ENCODE peak calls at places on chromosomes 3 and 15, in nine cellular contexts. One of them, this sample, is unnamed.
A peak's percentile ranks its signal among the peaks of the same experiment; 100 is the strongest.

GRCh38 chr3:57127849-57128566 is 37.1 kb downstream of the IL17RD start:
- DNase-seq in stimulated activated CD4-positive, alpha-beta T cell treated with anti-CD3 and anti-CD28 coated beads, Interleukin-1b, Interleukin-23, amount 100 ng/mL, for 24 hours: no peak
- DNase-seq in HFF-Myc: peak; percentile 94
- DNase-seq in stimulated activated naive B cell treated with anti-CD40 and anti-IgM and Interleukin-4, amounts not matched to agents 10 μg/mL and 1 μg/mL and 100 μg/mL, for 72 hours: no peak
- DNase-seq in astrocyte of the cerebellum: peak; percentile 87
- DNase-seq in K562: no peak
- DNase-seq in GM23248: peak; percentile 87
- DNase-seq in C1 segment of cervical spinal cord: no peak
- DNase-seq in glutamatergic neuron: no peak
- DNase-seq in this sample: no peak

GRCh38 chr15:74140445-74140761 is 10.0 kb downstream of the ISLR2 start:
- DNase-seq in stimulated activated CD4-positive, alpha-beta T cell treated with anti-CD3 and anti-CD28 coated beads, Interleukin-1b, Interleukin-23, amount 100 ng/mL, for 24 hours: no peak
- DNase-seq in HFF-Myc: no peak
- DNase-seq in stimulated activated naive B cell treated with anti-CD40 and anti-IgM and Interleukin-4, amounts not matched to agents 10 μg/mL and 1 μg/mL and 100 μg/mL, for 72 hours: no peak
- DNase-seq in astrocyte of the cerebellum: no peak
- DNase-seq in K562: no peak
- DNase-seq in GM23248: no peak
- DNase-seq in C1 segment of cervical spinal cord: no peak
- DNase-seq in glutamatergic neuron: no peak
- DNase-seq in this sample: no peak

GRCh38 chr3:16632395-16632794 is 27.2 kb upstream of the DAZL start:
- DNase-seq in stimulated activated CD4-positive, alpha-beta T cell treated with anti-CD3 and anti-CD28 coated beads, Interleukin-1b, Interleukin-23, amount 100 ng/mL, for 24 hours: no peak
- DNase-seq in HFF-Myc: no peak
- DNase-seq in stimulated activated naive B cell treated with anti-CD40 and anti-IgM and Interleukin-4, amounts not matched to agents 10 μg/mL and 1 μg/mL and 100 μg/mL, for 72 hours: no peak
- DNase-seq in astrocyte of the cerebellum: no peak
- DNase-seq in K562: no peak
- DNase-seq in GM23248: no peak
- DNase-seq in C1 segment of cervical spinal cord: no peak
- DNase-seq in glutamatergic neuron: no peak
- DNase-seq in this sample: no peak

GRCh38 chr3:38027466-38028465 is 1.7 kb downstream of the PLCD1 start:
- DNase-seq in stimulated activated CD4-positive, alpha-beta T cell treated with anti-CD3 and anti-CD28 coated beads, Interleukin-1b, Interleukin-23, amount 100 ng/mL, for 24 hours: no peak
- DNase-seq in HFF-Myc: no peak
- DNase-seq in stimulated activated naive B cell treated with anti-CD40 and anti-IgM and Interleukin-4, amounts not matched to agents 10 μg/mL and 1 μg/mL and 100 μg/mL, for 72 hours: no peak
- DNase-seq in astrocyte of the cerebellum: no peak
- DNase-seq in K562: no peak
- DNase-seq in GM23248: no peak
- DNase-seq in C1 segment of cervical spinal cord: no peak
- DNase-seq in glutamatergic neuron: no peak
- DNase-seq in this sample: no peak

GRCh38 chr15:91857772-91858171 is 4.3 kb downstream of the SLCO3A1 start:
- DNase-seq in stimulated activated CD4-positive, alpha-beta T cell treated with anti-CD3 and anti-CD28 coated beads, Interleukin-1b, Interleukin-23, amount 100 ng/mL, for 24 hours: no peak
- DNase-seq in HFF-Myc: no peak
- DNase-seq in stimulated activated naive B cell treated with anti-CD40 and anti-IgM and Interleukin-4, amounts not matched to agents 10 μg/mL and 1 μg/mL and 100 μg/mL, for 72 hours: no peak
- DNase-seq in astrocyte of the cerebellum: no peak
- DNase-seq in K562: no peak
- DNase-seq in GM23248: no peak
- DNase-seq in C1 segment of cervical spinal cord: no peak
- DNase-seq in glutamatergic neuron: no peak
- DNase-seq in this sample: no peak

GRCh38 chr3:166785851-166786250 is 594.2 kb downstream of the ZBBX start:
- DNase-seq in stimulated activated CD4-positive, alpha-beta T cell treated with anti-CD3 and anti-CD28 coated beads, Interleukin-1b, Interleukin-23, amount 100 ng/mL, for 24 hours: no peak
- DNase-seq in HFF-Myc: no peak
- DNase-seq in stimulated activated naive B cell treated with anti-CD40 and anti-IgM and Interleukin-4, amounts not matched to agents 10 μg/mL and 1 μg/mL and 100 μg/mL, for 72 hours: no peak
- DNase-seq in astrocyte of the cerebellum: no peak
- DNase-seq in K562: no peak
- DNase-seq in GM23248: no peak
- DNase-seq in C1 segment of cervical spinal cord: no peak
- DNase-seq in glutamatergic neuron: no peak
- DNase-seq in this sample: no peak

GRCh38 chr3:24830230-24831152 is 335.8 kb upstream of the THRB start:
- DNase-seq in stimulated activated CD4-positive, alpha-beta T cell treated with anti-CD3 and anti-CD28 coated beads, Interleukin-1b, Interleukin-23, amount 100 ng/mL, for 24 hours: no peak
- DNase-seq in HFF-Myc: no peak
- DNase-seq in stimulated activated naive B cell treated with anti-CD40 and anti-IgM and Interleukin-4, amounts not matched to agents 10 μg/mL and 1 μg/mL and 100 μg/mL, for 72 hours: no peak
- DNase-seq in astrocyte of the cerebellum: no peak
- DNase-seq in K562: no peak
- DNase-seq in GM23248: peak; percentile 2
- DNase-seq in C1 segment of cervical spinal cord: no peak
- DNase-seq in glutamatergic neuron: peak; percentile 59
- DNase-seq in this sample: no peak

GRCh38 chr3:138476526-138476925 is 42.1 kb downstream of the ESYT3 start:
- DNase-seq in stimulated activated CD4-positive, alpha-beta T cell treated with anti-CD3 and anti-CD28 coated beads, Interleukin-1b, Interleukin-23, amount 100 ng/mL, for 24 hours: no peak
- DNase-seq in HFF-Myc: no peak
- DNase-seq in stimulated activated naive B cell treated with anti-CD40 and anti-IgM and Interleukin-4, amounts not matched to agents 10 μg/mL and 1 μg/mL and 100 μg/mL, for 72 hours: no peak
- DNase-seq in astrocyte of the cerebellum: no peak
- DNase-seq in K562: no peak
- DNase-seq in GM23248: no peak
- DNase-seq in C1 segment of cervical spinal cord: no peak
- DNase-seq in glutamatergic neuron: no peak
- DNase-seq in this sample: no peak

GRCh38 chr3:137925080-137925479 is 84.9 kb upstream of the CLDN18 start:
- DNase-seq in stimulated activated CD4-positive, alpha-beta T cell treated with anti-CD3 and anti-CD28 coated beads, Interleukin-1b, Interleukin-23, amount 100 ng/mL, for 24 hours: no peak
- DNase-seq in HFF-Myc: no peak
- DNase-seq in stimulated activated naive B cell treated with anti-CD40 and anti-IgM and Interleukin-4, amounts not matched to agents 10 μg/mL and 1 μg/mL and 100 μg/mL, for 72 hours: no peak
- DNase-seq in astrocyte of the cerebellum: no peak
- DNase-seq in K562: no peak
- DNase-seq in GM23248: no peak
- DNase-seq in C1 segment of cervical spinal cord: no peak
- DNase-seq in glutamatergic neuron: no peak
- DNase-seq in this sample: no peak

GRCh38 chr3:108861401-108861800 is 38.8 kb downstream of the TRAT1 start:
- DNase-seq in stimulated activated CD4-positive, alpha-beta T cell treated with anti-CD3 and anti-CD28 coated beads, Interleukin-1b, Interleukin-23, amount 100 ng/mL, for 24 hours: no peak
- DNase-seq in HFF-Myc: no peak
- DNase-seq in stimulated activated naive B cell treated with anti-CD40 and anti-IgM and Interleukin-4, amounts not matched to agents 10 μg/mL and 1 μg/mL and 100 μg/mL, for 72 hours: no peak
- DNase-seq in astrocyte of the cerebellum: no peak
- DNase-seq in K562: no peak
- DNase-seq in GM23248: no peak
- DNase-seq in C1 segment of cervical spinal cord: no peak
- DNase-seq in glutamatergic neuron: no peak
- DNase-seq in this sample: no peak

GRCh38 chr3:21912656-21913055 is 161.6 kb upstream of the ZNF385D start:
- DNase-seq in stimulated activated CD4-positive, alpha-beta T cell treated with anti-CD3 and anti-CD28 coated beads, Interleukin-1b, Interleukin-23, amount 100 ng/mL, for 24 hours: no peak
- DNase-seq in HFF-Myc: no peak
- DNase-seq in stimulated activated naive B cell treated with anti-CD40 and anti-IgM and Interleukin-4, amounts not matched to agents 10 μg/mL and 1 μg/mL and 100 μg/mL, for 72 hours: no peak
- DNase-seq in astrocyte of the cerebellum: no peak
- DNase-seq in K562: no peak
- DNase-seq in GM23248: no peak
- DNase-seq in C1 segment of cervical spinal cord: no peak
- DNase-seq in glutamatergic neuron: no peak
- DNase-seq in this sample: no peak

GRCh38 chr3:113747719-113748046 is 848 bp downstream of the ATP6V1A start:
- DNase-seq in stimulated activated CD4-positive, alpha-beta T cell treated with anti-CD3 and anti-CD28 coated beads, Interleukin-1b, Interleukin-23, amount 100 ng/mL, for 24 hours: peak; percentile 7
- DNase-seq in HFF-Myc: no peak
- DNase-seq in stimulated activated naive B cell treated with anti-CD40 and anti-IgM and Interleukin-4, amounts not matched to agents 10 μg/mL and 1 μg/mL and 100 μg/mL, for 72 hours: peak; percentile 6
- DNase-seq in astrocyte of the cerebellum: no peak
- DNase-seq in K562: no peak
- DNase-seq in GM23248: peak; percentile 49
- DNase-seq in C1 segment of cervical spinal cord: no peak
- DNase-seq in glutamatergic neuron: no peak
- DNase-seq in this sample: peak; percentile 6

GRCh38 chr3:136990826-136991225 is 33.0 kb downstream of the IL20RB start:
- DNase-seq in stimulated activated CD4-positive, alpha-beta T cell treated with anti-CD3 and anti-CD28 coated beads, Interleukin-1b, Interleukin-23, amount 100 ng/mL, for 24 hours: no peak
- DNase-seq in HFF-Myc: no peak
- DNase-seq in stimulated activated naive B cell treated with anti-CD40 and anti-IgM and Interleukin-4, amounts not matched to agents 10 μg/mL and 1 μg/mL and 100 μg/mL, for 72 hours: no peak
- DNase-seq in astrocyte of the cerebellum: no peak
- DNase-seq in K562: no peak
- DNase-seq in GM23248: no peak
- DNase-seq in C1 segment of cervical spinal cord: no peak
- DNase-seq in glutamatergic neuron: no peak
- DNase-seq in this sample: no peak

GRCh38 chr3:149352556-149352955 is 19.1 kb upstream of the TM4SF18 start:
- DNase-seq in stimulated activated CD4-positive, alpha-beta T cell treated with anti-CD3 and anti-CD28 coated beads, Interleukin-1b, Interleukin-23, amount 100 ng/mL, for 24 hours: no peak
- DNase-seq in HFF-Myc: no peak
- DNase-seq in stimulated activated naive B cell treated with anti-CD40 and anti-IgM and Interleukin-4, amounts not matched to agents 10 μg/mL and 1 μg/mL and 100 μg/mL, for 72 hours: peak; percentile 4
- DNase-seq in astrocyte of the cerebellum: no peak
- DNase-seq in K562: peak; percentile 62
- DNase-seq in GM23248: peak; percentile 79
- DNase-seq in C1 segment of cervical spinal cord: peak; percentile 18
- DNase-seq in glutamatergic neuron: peak; percentile 56
- DNase-seq in this sample: peak; percentile 77

GRCh38 chr3:99674086-99674789 is 35.8 kb downstream of the COL8A1 start:
- DNase-seq in stimulated activated CD4-positive, alpha-beta T cell treated with anti-CD3 and anti-CD28 coated beads, Interleukin-1b, Interleukin-23, amount 100 ng/mL, for 24 hours: no peak
- DNase-seq in HFF-Myc: no peak
- DNase-seq in stimulated activated naive B cell treated with anti-CD40 and anti-IgM and Interleukin-4, amounts not matched to agents 10 μg/mL and 1 μg/mL and 100 μg/mL, for 72 hours: no peak
- DNase-seq in astrocyte of the cerebellum: peak; percentile 80
- DNase-seq in K562: no peak
- DNase-seq in GM23248: peak; percentile 34
- DNase-seq in C1 segment of cervical spinal cord: no peak
- DNase-seq in glutamatergic neuron: no peak
- DNase-seq in this sample: no peak

GRCh38 chr3:72432271-72432670 is 416.0 kb downstream of the SHQ1 start:
- DNase-seq in stimulated activated CD4-positive, alpha-beta T cell treated with anti-CD3 and anti-CD28 coated beads, Interleukin-1b, Interleukin-23, amount 100 ng/mL, for 24 hours: no peak
- DNase-seq in HFF-Myc: no peak
- DNase-seq in stimulated activated naive B cell treated with anti-CD40 and anti-IgM and Interleukin-4, amounts not matched to agents 10 μg/mL and 1 μg/mL and 100 μg/mL, for 72 hours: no peak
- DNase-seq in astrocyte of the cerebellum: no peak
- DNase-seq in K562: no peak
- DNase-seq in GM23248: no peak
- DNase-seq in C1 segment of cervical spinal cord: no peak
- DNase-seq in glutamatergic neuron: no peak
- DNase-seq in this sample: no peak

GRCh38 chr3:14438929-14439328 is 36.5 kb downstream of the SLC6A6 start:
- DNase-seq in stimulated activated CD4-positive, alpha-beta T cell treated with anti-CD3 and anti-CD28 coated beads, Interleukin-1b, Interleukin-23, amount 100 ng/mL, for 24 hours: no peak
- DNase-seq in HFF-Myc: no peak
- DNase-seq in stimulated activated naive B cell treated with anti-CD40 and anti-IgM and Interleukin-4, amounts not matched to agents 10 μg/mL and 1 μg/mL and 100 μg/mL, for 72 hours: no peak
- DNase-seq in astrocyte of the cerebellum: no peak
- DNase-seq in K562: no peak
- DNase-seq in GM23248: no peak
- DNase-seq in C1 segment of cervical spinal cord: no peak
- DNase-seq in glutamatergic neuron: no peak
- DNase-seq in this sample: no peak

GRCh38 chr15:20348291-20348899 is 193.2 kb downstream of the GOLGA6L6 start:
- DNase-seq in stimulated activated CD4-positive, alpha-beta T cell treated with anti-CD3 and anti-CD28 coated beads, Interleukin-1b, Interleukin-23, amount 100 ng/mL, for 24 hours: no peak
- DNase-seq in HFF-Myc: no peak
- DNase-seq in stimulated activated naive B cell treated with anti-CD40 and anti-IgM and Interleukin-4, amounts not matched to agents 10 μg/mL and 1 μg/mL and 100 μg/mL, for 72 hours: no peak
- DNase-seq in astrocyte of the cerebellum: no peak
- DNase-seq in K562: no peak
- DNase-seq in GM23248: no peak
- DNase-seq in C1 segment of cervical spinal cord: no peak
- DNase-seq in glutamatergic neuron: no peak
- DNase-seq in this sample: no peak

GRCh38 chr3:115469649-115470048 is 153.7 kb upstream of the GAP43 start:
- DNase-seq in stimulated activated CD4-positive, alpha-beta T cell treated with anti-CD3 and anti-CD28 coated beads, Interleukin-1b, Interleukin-23, amount 100 ng/mL, for 24 hours: no peak
- DNase-seq in HFF-Myc: peak; percentile 27
- DNase-seq in stimulated activated naive B cell treated with anti-CD40 and anti-IgM and Interleukin-4, amounts not matched to agents 10 μg/mL and 1 μg/mL and 100 μg/mL, for 72 hours: no peak
- DNase-seq in astrocyte of the cerebellum: no peak
- DNase-seq in K562: no peak
- DNase-seq in GM23248: no peak
- DNase-seq in C1 segment of cervical spinal cord: no peak
- DNase-seq in glutamatergic neuron: no peak
- DNase-seq in this sample: peak; percentile 10

GRCh38 chr3:63015614-63016016 is 140.4 kb upstream of the CADPS start:
- DNase-seq in stimulated activated CD4-positive, alpha-beta T cell treated with anti-CD3 and anti-CD28 coated beads, Interleukin-1b, Interleukin-23, amount 100 ng/mL, for 24 hours: no peak
- DNase-seq in HFF-Myc: no peak
- DNase-seq in stimulated activated naive B cell treated with anti-CD40 and anti-IgM and Interleukin-4, amounts not matched to agents 10 μg/mL and 1 μg/mL and 100 μg/mL, for 72 hours: no peak
- DNase-seq in astrocyte of the cerebellum: no peak
- DNase-seq in K562: no peak
- DNase-seq in GM23248: no peak
- DNase-seq in C1 segment of cervical spinal cord: no peak
- DNase-seq in glutamatergic neuron: peak; percentile 83
- DNase-seq in this sample: peak; percentile 4

GRCh38 chr3:184549793-184550585 is 11.6 kb upstream of the EPHB3 start:
- DNase-seq in stimulated activated CD4-positive, alpha-beta T cell treated with anti-CD3 and anti-CD28 coated beads, Interleukin-1b, Interleukin-23, amount 100 ng/mL, for 24 hours: no peak
- DNase-seq in HFF-Myc: no peak
- DNase-seq in stimulated activated naive B cell treated with anti-CD40 and anti-IgM and Interleukin-4, amounts not matched to agents 10 μg/mL and 1 μg/mL and 100 μg/mL, for 72 hours: no peak
- DNase-seq in astrocyte of the cerebellum: no peak
- DNase-seq in K562: no peak
- DNase-seq in GM23248: no peak
- DNase-seq in C1 segment of cervical spinal cord: no peak
- DNase-seq in glutamatergic neuron: no peak
- DNase-seq in this sample: no peak

GRCh38 chr3:128922804-128923459 is 43.5 kb downstream of the ACAD9 start:
- DNase-seq in stimulated activated CD4-positive, alpha-beta T cell treated with anti-CD3 and anti-CD28 coated beads, Interleukin-1b, Interleukin-23, amount 100 ng/mL, for 24 hours: peak; percentile 44
- DNase-seq in HFF-Myc: no peak
- DNase-seq in stimulated activated naive B cell treated with anti-CD40 and anti-IgM and Interleukin-4, amounts not matched to agents 10 μg/mL and 1 μg/mL and 100 μg/mL, for 72 hours: no peak
- DNase-seq in astrocyte of the cerebellum: no peak
- DNase-seq in K562: no peak
- DNase-seq in GM23248: no peak
- DNase-seq in C1 segment of cervical spinal cord: no peak
- DNase-seq in glutamatergic neuron: no peak
- DNase-seq in this sample: no peak

GRCh38 chr3:152772622-152773021 is 62.3 kb upstream of the P2RY1 start:
- DNase-seq in stimulated activated CD4-positive, alpha-beta T cell treated with anti-CD3 and anti-CD28 coated beads, Interleukin-1b, Interleukin-23, amount 100 ng/mL, for 24 hours: no peak
- DNase-seq in HFF-Myc: no peak
- DNase-seq in stimulated activated naive B cell treated with anti-CD40 and anti-IgM and Interleukin-4, amounts not matched to agents 10 μg/mL and 1 μg/mL and 100 μg/mL, for 72 hours: no peak
- DNase-seq in astrocyte of the cerebellum: no peak
- DNase-seq in K562: no peak
- DNase-seq in GM23248: no peak
- DNase-seq in C1 segment of cervical spinal cord: no peak
- DNase-seq in glutamatergic neuron: no peak
- DNase-seq in this sample: no peak

GRCh38 chr3:7188551-7188950 is 327.6 kb downstream of the GRM7 start:
- DNase-seq in stimulated activated CD4-positive, alpha-beta T cell treated with anti-CD3 and anti-CD28 coated beads, Interleukin-1b, Interleukin-23, amount 100 ng/mL, for 24 hours: no peak
- DNase-seq in HFF-Myc: no peak
- DNase-seq in stimulated activated naive B cell treated with anti-CD40 and anti-IgM and Interleukin-4, amounts not matched to agents 10 μg/mL and 1 μg/mL and 100 μg/mL, for 72 hours: no peak
- DNase-seq in astrocyte of the cerebellum: no peak
- DNase-seq in K562: no peak
- DNase-seq in GM23248: no peak
- DNase-seq in C1 segment of cervical spinal cord: no peak
- DNase-seq in glutamatergic neuron: no peak
- DNase-seq in this sample: no peak

GRCh38 chr15:52334491-52335160 is 39.0 kb upstream of the MYO5C start:
- DNase-seq in stimulated activated CD4-positive, alpha-beta T cell treated with anti-CD3 and anti-CD28 coated beads, Interleukin-1b, Interleukin-23, amount 100 ng/mL, for 24 hours: no peak
- DNase-seq in HFF-Myc: no peak
- DNase-seq in stimulated activated naive B cell treated with anti-CD40 and anti-IgM and Interleukin-4, amounts not matched to agents 10 μg/mL and 1 μg/mL and 100 μg/mL, for 72 hours: no peak
- DNase-seq in astrocyte of the cerebellum: no peak
- DNase-seq in K562: no peak
- DNase-seq in GM23248: peak; percentile 66
- DNase-seq in C1 segment of cervical spinal cord: no peak
- DNase-seq in glutamatergic neuron: no peak
- DNase-seq in this sample: no peak

GRCh38 chr3:134660046-134660441 is 9.2 kb upstream of the KY start:
- DNase-seq in stimulated activated CD4-positive, alpha-beta T cell treated with anti-CD3 and anti-CD28 coated beads, Interleukin-1b, Interleukin-23, amount 100 ng/mL, for 24 hours: no peak
- DNase-seq in HFF-Myc: no peak
- DNase-seq in stimulated activated naive B cell treated with anti-CD40 and anti-IgM and Interleukin-4, amounts not matched to agents 10 μg/mL and 1 μg/mL and 100 μg/mL, for 72 hours: no peak
- DNase-seq in astrocyte of the cerebellum: no peak
- DNase-seq in K562: no peak
- DNase-seq in GM23248: no peak
- DNase-seq in C1 segment of cervical spinal cord: no peak
- DNase-seq in glutamatergic neuron: no peak
- DNase-seq in this sample: no peak

GRCh38 chr3:176759815-176760506 is 437.3 kb downstream of the TBL1XR1 start:
- DNase-seq in stimulated activated CD4-positive, alpha-beta T cell treated with anti-CD3 and anti-CD28 coated beads, Interleukin-1b, Interleukin-23, amount 100 ng/mL, for 24 hours: no peak
- DNase-seq in HFF-Myc: no peak
- DNase-seq in stimulated activated naive B cell treated with anti-CD40 and anti-IgM and Interleukin-4, amounts not matched to agents 10 μg/mL and 1 μg/mL and 100 μg/mL, for 72 hours: no peak
- DNase-seq in astrocyte of the cerebellum: no peak
- DNase-seq in K562: no peak
- DNase-seq in GM23248: no peak
- DNase-seq in C1 segment of cervical spinal cord: no peak
- DNase-seq in glutamatergic neuron: no peak
- DNase-seq in this sample: no peak

GRCh38 chr3:130014526-130014925 is 40.0 kb downstream of the TRH start:
- DNase-seq in stimulated activated CD4-positive, alpha-beta T cell treated with anti-CD3 and anti-CD28 coated beads, Interleukin-1b, Interleukin-23, amount 100 ng/mL, for 24 hours: no peak
- DNase-seq in HFF-Myc: no peak
- DNase-seq in stimulated activated naive B cell treated with anti-CD40 and anti-IgM and Interleukin-4, amounts not matched to agents 10 μg/mL and 1 μg/mL and 100 μg/mL, for 72 hours: no peak
- DNase-seq in astrocyte of the cerebellum: peak; percentile 5
- DNase-seq in K562: no peak
- DNase-seq in GM23248: peak; percentile 63
- DNase-seq in C1 segment of cervical spinal cord: no peak
- DNase-seq in glutamatergic neuron: no peak
- DNase-seq in this sample: no peak

GRCh38 chr15:50148362-50148963 is 29.4 kb upstream of the ATP8B4 start:
- DNase-seq in stimulated activated CD4-positive, alpha-beta T cell treated with anti-CD3 and anti-CD28 coated beads, Interleukin-1b, Interleukin-23, amount 100 ng/mL, for 24 hours: no peak
- DNase-seq in HFF-Myc: no peak
- DNase-seq in stimulated activated naive B cell treated with anti-CD40 and anti-IgM and Interleukin-4, amounts not matched to agents 10 μg/mL and 1 μg/mL and 100 μg/mL, for 72 hours: no peak
- DNase-seq in astrocyte of the cerebellum: peak; percentile 65
- DNase-seq in K562: no peak
- DNase-seq in GM23248: peak; percentile 67
- DNase-seq in C1 segment of cervical spinal cord: no peak
- DNase-seq in glutamatergic neuron: peak; percentile 49
- DNase-seq in this sample: peak; percentile 76